ENCODE peak calls at places on chromosomes 5 and 9, in four cellular contexts. Z, M, K and L are unnamed samples. For H3K4me1, the result is how much of the 10 kb centered on the place peaks cover.

GRCh38 chr5:103487253-103487652 is 75.3 kb downstream of the NUDT12 start:
- DNase-seq in M (no peak), Z (no peak), K (no peak), L (peak)

GRCh38 chr5:35081134-35081533 is 33.4 kb upstream of the AGXT2 start:
- DNase-seq in M (no peak), K (no peak), Z (no peak), L (no peak)

GRCh38 chr9:102506391-102506790 is 488.7 kb upstream of the CYLC2 start:
- DNase-seq in M (no peak), K (no peak), Z (no peak), L (no peak)

GRCh38 chr5:141628175-141628788 is 8.4 kb downstream of the HDAC3 start:
- DNase-seq in Z (peak), M (no peak), K (no peak), L (no peak)

GRCh38 chr5:124317471-124317870 is 429.0 kb downstream of the ZNF608 start:
- DNase-seq in M (no peak), K (no peak), Z (no peak), L (no peak)

GRCh38 chr9:115146581-115147021 is 28.6 kb upstream of the TNC start:
- DNase-seq in Z (peak), K (peak), M (no peak), L (peak)

GRCh38 chr5:138110266-138110963 is 26.6 kb downstream of the WNT8A start:
- DNase-seq in M (peak), Z (no peak), K (peak), L (peak)

GRCh38 chr5:14183187-14183939 is 40.2 kb downstream of the TRIO start:
- DNase-seq in K (no peak), Z (peak), M (no peak), L (no peak)

GRCh38 chr5:73783823-73784222 is 157.8 kb downstream of the ARHGEF28 start:
- DNase-seq in Z (peak), M (no peak), K (peak), L (peak)

GRCh38 chr5:146744358-146744757 is 134.2 kb downstream of the PPP2R2B start:
- DNase-seq in K (peak), M (peak), Z (peak), L (peak)

GRCh38 chr9:114824130-114824529 is 18.3 kb upstream of the TNFSF15 start:
- DNase-seq in Z (peak), M (no peak), K (no peak), L (peak)

GRCh38 chr9:136345281-136346156 is 18.0 kb downstream of the DNLZ start:
- DNase-seq in K (peak), Z (peak), M (peak), L (no peak)

GRCh38 chr5:17099946-17100345 is 117.5 kb upstream of the BASP1 start:
- DNase-seq in Z (no peak), M (no peak), K (no peak), L (no peak)

GRCh38 chr9:133877967-133878366 is 114.2 kb downstream of the VAV2 start:
- DNase-seq in Z (no peak), K (no peak), M (no peak), L (no peak)
- H3K27ac ChIP-seq in Z (no peak), K (no peak), M (no peak), L (no peak)

GRCh38 chr9:20526500-20527319 is 95.6 kb downstream of the MLLT3 start:
- DNase-seq in M (no peak), Z (peak), K (no peak), L (peak)
- H3K4me1 ChIP-seq in M (under half), Z (under half), K (under half), L (under half)

GRCh38 chr5:150143725-150144058 is 12.0 kb downstream of the PDGFRB start:
- DNase-seq in K (no peak), Z (no peak), M (no peak), L (no peak)

GRCh38 chr5:150140830-150141229 is 14.8 kb downstream of the PDGFRB start:
- DNase-seq in M (no peak), K (no peak), Z (peak), L (peak)

GRCh38 chr5:150141544-150142188 is 14.0 kb downstream of the PDGFRB start:
- DNase-seq in M (peak), Z (peak), K (no peak), L (peak)

GRCh38 chr5:150142800-150143724 is 12.6 kb downstream of the PDGFRB start:
- DNase-seq in Z (peak), K (peak), M (no peak), L (peak)

DNA sequence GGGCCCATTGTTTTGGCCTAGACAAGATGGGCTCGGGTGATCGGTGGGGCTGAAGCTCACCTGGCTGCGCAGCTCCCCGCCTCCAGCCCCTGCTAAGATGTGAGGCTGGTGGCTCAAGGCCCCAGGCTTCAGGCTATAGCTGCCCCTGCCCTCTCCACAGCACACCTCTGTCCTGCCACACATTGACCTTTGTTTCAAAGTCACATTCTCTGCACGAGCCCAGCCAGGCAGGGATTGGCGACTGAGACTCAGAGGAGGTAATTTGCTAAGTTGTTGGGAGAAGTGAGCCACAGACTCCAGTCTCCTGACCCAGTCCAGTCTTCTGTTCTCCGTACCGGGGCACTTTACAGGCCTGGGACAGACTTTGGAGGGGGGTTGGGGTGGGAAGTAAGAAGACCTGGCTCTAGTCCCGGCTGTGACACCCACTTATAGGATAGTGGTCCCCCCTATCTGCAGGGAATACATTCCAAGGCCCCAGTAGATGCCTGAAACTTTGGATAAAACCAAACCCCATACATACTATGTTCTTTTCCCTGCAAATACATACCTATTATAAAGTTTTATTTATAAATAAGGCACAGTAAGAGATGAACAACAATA is 13.4 kb downstream of the PDGFRB start:
- DNase-seq in Z (no peak), K (no peak), M (no peak), L (no peak)
- H3K9ac ChIP-seq in Z (peak), K (no peak), M (no peak), L (peak)

GRCh38 chr9:129835860-129836223 is 584 bp downstream of the USP20 start:
- DNase-seq in Z (no peak), M (peak), K (peak), L (peak)

GRCh38 chr9:129834489-129835127 is 467 bp downstream of the C9orf78 start:
- DNase-seq in K (peak), M (peak), Z (no peak), L (no peak)

GRCh38 chr9:129835128-129835859 is at the start of the genes C9orf78 and USP20:
- DNase-seq in M (peak), K (peak), Z (peak), L (peak)

GRCh38 chr9:129838707-129839259 is 3.5 kb downstream of the USP20 start:
- DNase-seq in M (no peak), K (peak), Z (peak), L (peak)

GRCh38 chr9:129836342-129837007 is 1.2 kb downstream of the USP20 start:
- DNase-seq in M (peak), Z (no peak), K (no peak), L (no peak)
- H3K27ac ChIP-seq in M (no peak), Z (no peak), K (no peak), L (no peak)

GRCh38 chr9:108474356-108474755 is 381.4 kb downstream of the ACTL7B start:
- DNase-seq in K (no peak), Z (no peak), M (peak), L (peak)
- H3K4me1 ChIP-seq in K (half or more), Z (under half), M (under half), L (half or more)